ENCODE peak calls at places on chromosomes 12 and 14, in five cellular contexts. Y is PC-3, A is mucosa of descending colon, O is pancreas, C is tibial nerve. P is an unnamed sample. For H3K4me1 and H3K36me3, the result is how much of the 10 kb centered on the place peaks cover.

GRCh38 chr12:21527451-21528180 is 1.5 kb downstream of the SPX start:
- DNase-seq in A (peak), Y (peak), O (peak), C (no peak), P (peak)

GRCh38 chr14:70956511-70956910 is 49.3 kb downstream of the PCNX1 start:
- DNase-seq in A (no peak), C (no peak), O (no peak), Y (no peak), P (no peak)

GRCh38 chr14:104135121-104135903 is 3.1 kb upstream of the KIF26A start:
- DNase-seq in Y (peak), C (no peak), A (no peak), O (peak), P (no peak)

GRCh38 chr12:69404851-69405365 is 45.4 kb downstream of the YEATS4 start:
- DNase-seq in Y (no peak), C (no peak), O (no peak), A (no peak), P (no peak)

GRCh38 chr14:36771256-36771655 is 109.6 kb downstream of the PAX9 start:
- DNase-seq in C (no peak), Y (peak), A (peak), O (no peak), P (peak)

GRCh38 chr12:2070440-2071045 is 17.8 kb downstream of the CACNA1C start:
- DNase-seq in Y (no peak), O (no peak), A (no peak), C (no peak), P (no peak)

GRCh38 chr12:51326762-51327439 is 2.9 kb upstream of the BIN2 start:
- DNase-seq in Y (peak), C (no peak), O (no peak), A (no peak), P (no peak)

GRCh38 chr12:7129647-7130536 is at the start of gene CLSTN3:
- DNase-seq in A (peak), Y (peak), O (peak), C (peak), P (peak)

GRCh38 chr12:115710104-115710564 is 567.4 kb downstream of the MED13L start:
- DNase-seq in O (peak), Y (peak), A (peak), C (peak), P (peak)

GRCh38 chr12:34393086-34393820 is 371.0 kb downstream of the ALG10 start:
- DNase-seq in O (peak), C (peak), A (no peak), Y (no peak), P (no peak)

GRCh38 chr12:58860050-58860787 is 60.1 kb downstream of the LRIG3 start:
- DNase-seq in O (no peak), C (no peak), Y (no peak), A (no peak), P (no peak)

GRCh38 chr12:132561784-132562156 is 48.6 kb downstream of the LRCOL1 start:
- DNase-seq in Y (peak), O (peak), A (peak), C (no peak), P (no peak)
- TF ChIP-seq CTCF in Y (peak), O (no peak), A (no peak), C (no peak), P (no peak)

DNA sequence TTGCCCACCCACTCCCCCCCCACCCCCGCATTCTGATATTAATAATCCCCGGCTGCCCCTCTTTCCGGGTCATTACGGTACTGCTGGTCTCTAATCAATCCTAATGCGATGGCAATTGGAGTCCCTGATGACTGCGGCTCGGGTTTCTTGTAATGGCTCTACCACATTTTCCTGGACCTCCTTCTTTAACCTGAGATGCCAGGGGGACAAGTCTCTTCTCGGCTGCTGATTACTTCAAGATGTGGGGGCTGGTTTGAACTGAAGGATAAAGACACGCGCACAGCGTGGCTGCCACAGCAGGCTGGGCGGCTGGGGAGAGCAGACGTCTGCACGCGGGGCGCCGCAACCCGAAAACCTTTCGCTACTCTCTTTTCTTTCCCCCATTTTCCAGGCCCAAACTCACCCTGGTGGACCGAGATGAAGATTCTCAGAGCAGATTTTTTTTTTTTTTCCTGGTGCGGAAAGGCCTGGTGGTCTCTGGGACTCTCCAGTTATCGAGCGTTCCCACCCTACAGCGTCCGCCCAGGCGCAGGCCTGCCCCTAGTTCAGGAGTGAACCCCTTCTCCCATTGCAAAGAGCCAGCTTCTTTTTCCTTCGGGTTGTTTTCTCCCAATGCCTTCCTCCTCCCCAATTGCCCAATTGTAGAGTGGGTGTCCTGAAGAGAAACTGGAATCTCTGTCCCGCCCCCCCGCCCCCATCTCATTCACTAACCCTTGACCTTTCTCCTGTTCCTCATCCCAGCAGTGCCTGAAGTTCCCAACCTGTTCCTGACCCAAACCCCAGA is 6.0 kb upstream of the SIX1 start:
- DNase-seq in A (no peak), C (no peak), O (no peak), Y (no peak), P (no peak)
- H3K4me1 ChIP-seq in A (under half), C (under half), O (under half), Y (under half), P (under half)

GRCh38 chr12:48832321-48833060 is 14.2 kb downstream of the CACNB3 start:
- DNase-seq in C (no peak), A (no peak), Y (no peak), O (no peak), P (no peak)
- H3K36me3 ChIP-seq in C (half or more), A (under half), Y (half or more), O (under half), P (half or more)

GRCh38 chr14:22539831-22540230 is 49.2 kb downstream of the DAD1 start:
- DNase-seq in C (no peak), O (no peak), Y (no peak), A (no peak), P (no peak)
- TF ChIP-seq CTCF in C (no peak), O (no peak), Y (no peak), A (no peak), P (no peak)

GRCh38 chr14:93017898-93018297 is 94.9 kb downstream of the CHGA start:
- DNase-seq in A (no peak), Y (no peak), C (no peak), O (no peak), P (no peak)

GRCh38 chr14:93018401-93018800 is 95.5 kb downstream of the CHGA start:
- DNase-seq in O (no peak), C (no peak), Y (no peak), A (no peak), P (no peak)

GRCh38 chr14:93019367-93019843 is 96.3 kb downstream of the ITPK1 start:
- DNase-seq in O (no peak), Y (no peak), A (no peak), C (no peak), P (peak)

GRCh38 chr14:93017341-93017797 is 94.4 kb downstream of the CHGA start:
- DNase-seq in A (no peak), Y (no peak), O (peak), C (peak), P (no peak)

GRCh38 chr14:93019970-93020369 is 95.8 kb downstream of the ITPK1 start:
- DNase-seq in Y (no peak), A (no peak), C (no peak), O (no peak), P (no peak)
- H3K4me1 ChIP-seq in Y (under half), A (under half), C (under half), O (under half), P (under half)

DNA sequence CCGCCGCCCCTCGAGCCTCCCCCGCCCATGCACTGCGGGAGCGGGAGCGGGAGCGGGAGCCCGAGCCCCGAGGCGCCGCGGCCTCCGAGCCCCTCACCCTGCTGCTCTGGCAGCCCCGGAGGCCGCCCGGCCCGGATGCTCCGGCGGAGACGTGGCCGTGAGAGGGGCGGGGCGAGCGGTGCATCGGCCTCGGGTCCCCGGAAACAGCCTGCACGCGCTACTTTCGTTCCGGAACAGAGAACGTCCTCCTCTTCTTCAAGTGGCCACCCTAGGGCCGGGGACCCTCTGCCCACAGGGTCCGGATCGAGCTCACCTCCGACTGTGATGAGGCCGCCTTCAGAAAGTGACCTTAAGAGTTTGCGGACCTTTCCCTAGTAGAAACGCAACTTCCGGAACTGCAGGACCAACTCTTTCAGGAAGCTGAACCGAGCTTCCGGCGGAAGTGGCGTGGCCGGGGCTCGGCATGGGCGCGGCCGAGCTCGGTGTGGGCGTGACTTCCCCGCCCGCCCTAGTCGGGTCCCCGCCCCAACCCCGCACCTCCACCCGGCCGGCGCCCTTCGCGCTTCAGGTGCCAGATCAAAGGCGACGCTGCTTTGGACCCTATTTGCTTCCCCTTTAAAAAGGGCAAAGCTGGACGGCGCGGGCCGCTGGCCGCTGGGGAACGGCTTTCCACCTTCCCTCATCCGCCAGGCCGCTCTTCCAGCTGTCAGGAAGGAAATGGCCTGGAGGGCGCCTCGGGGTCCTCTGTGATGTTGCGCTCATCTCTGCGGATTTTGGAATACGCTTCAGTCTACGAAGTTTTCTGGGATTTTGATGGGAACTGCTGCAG is at the start of gene GOLGA3:
- DNase-seq in A (peak), Y (peak), C (peak), O (peak), P (peak)
- H3K36me3 ChIP-seq in A (under half), Y (under half), C (under half), O (under half), P (under half)

GRCh38 chr12:121003650-121004049 is 12.6 kb downstream of the C12orf43 start:
- DNase-seq in Y (no peak), O (no peak), C (no peak), A (peak), P (peak)
- TF ChIP-seq CTCF in Y (peak), O (no peak), C (no peak), A (no peak), P (peak)

DNA sequence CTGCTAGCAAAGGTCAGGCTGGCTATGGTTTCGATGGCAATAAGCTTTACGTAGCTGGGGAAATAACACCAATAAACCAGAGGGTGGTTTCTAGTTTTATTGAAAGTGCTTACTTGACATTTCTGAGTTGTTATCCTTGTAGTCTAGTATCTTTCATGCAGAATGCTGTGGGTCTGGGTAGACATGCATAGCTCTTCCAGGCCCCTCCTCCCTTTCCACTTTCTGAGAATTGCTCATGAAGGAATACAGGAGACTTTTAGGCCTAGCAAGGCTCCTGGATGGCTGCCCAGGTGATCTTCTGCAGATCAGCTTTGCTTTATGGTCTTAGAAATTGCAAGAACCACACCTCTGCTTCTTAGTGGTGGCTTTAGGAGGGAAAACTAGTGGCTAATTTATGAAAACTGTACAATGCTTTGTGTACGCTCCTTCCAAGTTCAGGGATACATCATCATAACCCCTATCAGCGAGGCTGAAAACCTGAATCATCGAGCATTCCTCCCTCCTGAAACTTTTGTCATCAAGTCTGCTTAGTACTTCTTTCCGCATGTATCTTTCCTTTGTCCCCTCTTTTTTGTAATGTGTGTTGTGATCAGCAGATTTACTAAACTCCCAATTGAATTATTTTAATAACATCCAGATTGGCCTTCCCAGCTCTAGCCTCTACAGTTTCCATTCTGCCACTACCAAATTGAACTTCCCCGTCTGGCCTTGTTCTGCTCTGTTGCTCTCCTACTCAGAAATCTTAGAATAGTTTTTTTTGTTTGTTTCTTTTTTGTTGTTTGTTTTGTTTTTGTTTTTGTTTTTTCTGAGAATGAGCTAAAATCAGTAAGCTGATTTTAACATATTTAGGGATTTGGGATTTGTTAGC is 473.1 kb downstream of the RAD51B start:
- DNase-seq in C (no peak), O (no peak), Y (no peak), A (peak), P (peak)
- H3K4me1 ChIP-seq in C (under half), O (half or more), Y (under half), A (under half), P (under half)